ENCODE peak calls at places on chromosome 2, in nine cellular contexts. T, X, N, L, S, Y, Q, W and H are unnamed samples.

GRCh38 chr2:104412384-104412783 is 441.5 kb upstream of the POU3F3 start:
- DNase-seq in T (peak), X (peak), N (peak), L (peak), S (no peak), Y (peak), Q (peak), W (peak), H (peak)

GRCh38 chr2:68251855-68252406 is 401 bp downstream of the PPP3R1 start:
- DNase-seq in T (peak), X (no peak), N (no peak), L (peak), S (no peak), Y (peak), Q (peak), W (no peak), H (peak)

GRCh38 chr2:130327703-130328527 is 14.8 kb upstream of the IMP4 start:
- DNase-seq in T (no peak), X (no peak), N (peak), L (peak), S (no peak), Y (no peak), Q (no peak), W (no peak), H (no peak)

GRCh38 chr2:82023710-82024109 is 1719.2 kb upstream of the LRRTM1 start:
- DNase-seq in T (no peak), X (no peak), N (peak), L (no peak), S (no peak), Y (no peak), Q (no peak), W (no peak), H (no peak)

GRCh38 chr2:67476808-67477790 is 80.0 kb downstream of the ETAA1 start:
- DNase-seq in T (peak), X (peak), N (peak), L (peak), S (no peak), Y (peak), Q (peak), W (no peak), H (peak)

GRCh38 chr2:1628893-1629292 is 115.4 kb downstream of the PXDN start:
- DNase-seq in T (no peak), X (peak), N (peak), L (peak), S (peak), Y (no peak), Q (no peak), W (no peak), H (no peak)

GRCh38 chr2:239110595-239111048 is 262.7 kb downstream of the TWIST2 start:
- DNase-seq in T (no peak), X (no peak), N (no peak), L (no peak), S (no peak), Y (no peak), Q (no peak), W (no peak), H (no peak)

GRCh38 chr2:161208527-161209139 is 48.4 kb downstream of the TANK start:
- DNase-seq in T (no peak), X (peak), N (peak), L (peak), S (no peak), Y (no peak), Q (no peak), W (no peak), H (no peak)

GRCh38 chr2:126634273-126634861 is 21.6 kb upstream of the GYPC start:
- DNase-seq in T (peak), X (peak), N (peak), L (peak), S (peak), Y (peak), Q (peak), W (no peak), H (peak)

GRCh38 chr2:47867205-47867604 is 39.1 kb downstream of the FBXO11 start:
- DNase-seq in T (no peak), X (peak), N (peak), L (peak), S (peak), Y (peak), Q (no peak), W (no peak), H (no peak)

GRCh38 chr2:201403904-201404303 is 46.8 kb upstream of the FLACC1 start:
- DNase-seq in T (no peak), X (peak), N (no peak), L (peak), S (peak), Y (no peak), Q (no peak), W (no peak), H (no peak)

GRCh38 chr2:217261452-217261851 is 401.6 kb upstream of the TNP1 start:
- DNase-seq in T (no peak), X (peak), N (no peak), L (no peak), S (no peak), Y (no peak), Q (no peak), W (no peak), H (no peak)

GRCh38 chr2:70948350-70949003 is 12.8 kb downstream of the ATP6V1B1 start:
- DNase-seq in T (peak), X (peak), N (peak), L (peak), S (no peak), Y (peak), Q (peak), W (peak), H (peak)

GRCh38 chr2:144181006-144181405 is 338.9 kb downstream of the ZEB2 start:
- DNase-seq in T (no peak), X (peak), N (no peak), L (no peak), S (no peak), Y (no peak), Q (no peak), W (no peak), H (no peak)

GRCh38 chr2:97707428-97708380 is 5.7 kb upstream of the ZAP70 start:
- DNase-seq in T (peak), X (no peak), N (no peak), L (no peak), S (no peak), Y (no peak), Q (no peak), W (no peak), H (no peak)

GRCh38 chr2:180983468-180984388 is 3.3 kb downstream of the UBE2E3 start:
- DNase-seq in T (peak), X (peak), N (peak), L (peak), S (no peak), Y (peak), Q (peak), W (no peak), H (peak)

GRCh38 chr2:199455186-199455532 is 2.6 kb downstream of the SATB2 start:
- DNase-seq in T (no peak), X (no peak), N (no peak), L (no peak), S (no peak), Y (no peak), Q (no peak), W (no peak), H (no peak)

GRCh38 chr2:150619607-150620330 is 132.3 kb upstream of the RND3 start:
- DNase-seq in T (no peak), X (no peak), N (peak), L (peak), S (no peak), Y (no peak), Q (no peak), W (no peak), H (no peak)

GRCh38 chr2:54454922-54455583 is 1.1 kb upstream of the SPTBN1 start:
- DNase-seq in T (no peak), X (no peak), N (peak), L (no peak), S (no peak), Y (no peak), Q (no peak), W (peak), H (no peak)

GRCh38 chr2:127626175-127626574 is 19.8 kb upstream of the GPR17 start:
- DNase-seq in T (no peak), X (no peak), N (no peak), L (no peak), S (no peak), Y (no peak), Q (no peak), W (no peak), H (no peak)

GRCh38 chr2:181678033-181678586 is 2.2 kb downstream of the NEUROD1 start:
- DNase-seq in T (peak), X (peak), N (peak), L (peak), S (peak), Y (no peak), Q (peak), W (peak), H (peak)

GRCh38 chr2:99159594-99159993 is 4.8 kb downstream of the LIPT1 start:
- DNase-seq in T (no peak), X (no peak), N (peak), L (no peak), S (no peak), Y (no peak), Q (no peak), W (no peak), H (no peak)

GRCh38 chr2:127763776-127764175 is 47.2 kb downstream of the WDR33 start:
- DNase-seq in T (no peak), X (no peak), N (no peak), L (no peak), S (no peak), Y (no peak), Q (no peak), W (no peak), H (no peak)

DNA sequence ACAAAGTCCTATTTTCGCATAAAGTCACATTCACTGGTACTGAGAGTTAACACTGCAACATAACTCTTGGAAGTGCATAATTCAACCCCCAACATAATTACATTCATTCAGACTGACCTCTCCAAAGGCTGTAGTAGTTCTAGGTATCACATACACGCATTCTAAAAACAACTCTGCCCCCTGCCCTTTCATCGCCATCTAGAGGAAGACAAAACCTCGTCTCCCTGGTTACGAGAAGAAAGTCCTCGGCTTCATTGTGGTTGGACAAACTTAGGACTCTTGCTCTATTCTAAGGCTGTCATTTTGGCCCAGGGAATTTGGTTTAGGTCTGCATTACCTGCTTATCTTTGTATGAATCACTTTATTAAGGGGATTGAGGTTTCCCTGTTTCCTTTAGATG is 215.3 kb upstream of the NRXN1 start:
- DNase-seq in T (no peak), X (peak), N (peak), L (no peak), S (no peak), Y (no peak), Q (no peak), W (no peak), H (no peak)
- TF ChIP-seq CTCF in T (no peak), X (peak), N (no peak), L (no peak), S (no peak), Y (peak), Q (no peak), W (no peak), H (no peak)

DNA sequence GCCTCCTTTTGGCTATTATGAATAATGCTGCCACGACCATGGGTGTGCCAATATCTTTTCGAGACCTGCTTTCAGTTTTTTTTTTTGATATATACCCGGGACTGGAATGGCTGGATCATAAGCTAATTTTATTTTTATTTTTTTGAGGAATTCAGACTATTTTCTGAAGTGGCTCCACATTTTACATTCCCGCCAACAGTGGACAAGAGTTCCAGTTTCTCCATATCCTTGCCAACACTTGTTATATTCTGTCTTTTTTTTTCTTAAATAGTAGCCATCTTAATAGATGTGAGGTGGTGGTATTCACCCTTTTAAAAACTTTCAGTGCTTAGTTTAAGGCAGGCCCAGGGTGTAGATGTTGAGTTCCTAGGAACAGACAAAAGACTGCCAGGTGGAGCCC is 11.8 kb downstream of the LPIN1 start:
- DNase-seq in T (no peak), X (no peak), N (no peak), L (no peak), S (no peak), Y (no peak), Q (no peak), W (no peak), H (no peak)
- TF ChIP-seq CTCF in T (no peak), X (no peak), N (peak), L (no peak), S (no peak), Y (no peak), Q (no peak), W (no peak), H (no peak)

DNA sequence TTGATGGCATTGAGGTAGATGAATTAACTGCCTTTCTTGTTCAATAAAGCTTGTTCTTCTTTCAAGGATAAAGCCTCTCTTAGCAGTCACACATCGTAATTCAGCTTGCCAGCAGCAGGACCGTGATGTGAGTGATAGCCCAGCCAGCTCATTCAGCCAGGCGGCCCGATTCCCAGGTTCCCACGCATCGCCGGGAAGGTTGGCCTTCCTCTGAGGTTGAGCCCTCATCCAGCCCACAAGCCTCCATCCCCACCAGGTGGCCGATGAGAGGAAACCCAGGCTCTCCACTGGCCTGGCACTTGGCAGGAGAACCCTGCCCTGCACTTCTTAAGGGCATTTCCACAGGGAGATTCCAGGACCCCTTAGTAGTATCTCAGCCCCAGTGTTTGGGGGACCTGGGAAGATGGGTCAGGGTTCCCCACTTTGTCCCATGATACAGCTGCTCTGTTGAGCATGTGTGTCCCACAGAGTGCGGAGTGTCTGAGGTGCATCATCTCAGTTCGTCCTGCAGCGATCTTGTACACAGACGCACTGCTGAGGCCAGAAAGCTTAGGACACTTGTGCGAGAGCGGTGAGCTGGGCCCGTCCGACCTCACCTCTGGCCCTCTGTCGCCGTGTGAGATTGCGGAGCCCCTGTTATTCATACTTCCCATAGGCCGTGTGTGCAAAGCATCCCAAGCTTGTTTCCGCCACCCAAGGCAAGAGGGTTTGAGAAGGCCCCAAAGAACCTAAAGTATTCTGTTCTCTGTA is 4.9 kb downstream of the AGAP1 start:
- DNase-seq in T (no peak), X (no peak), N (peak), L (peak), S (no peak), Y (peak), Q (no peak), W (no peak), H (no peak)
- TF ChIP-seq CTCF in T (no peak), X (no peak), N (peak), L (no peak), S (peak), Y (peak), Q (no peak), W (no peak), H (no peak)

GRCh38 chr2:149037851-149038250 is 648 bp upstream of the LYPD6B start:
- DNase-seq in T (peak), X (no peak), N (peak), L (peak), S (no peak), Y (no peak), Q (no peak), W (no peak), H (no peak)
- TF ChIP-seq CTCF in T (no peak), X (no peak), N (peak), L (no peak), S (peak), Y (no peak), Q (no peak), W (no peak), H (no peak)

DNA sequence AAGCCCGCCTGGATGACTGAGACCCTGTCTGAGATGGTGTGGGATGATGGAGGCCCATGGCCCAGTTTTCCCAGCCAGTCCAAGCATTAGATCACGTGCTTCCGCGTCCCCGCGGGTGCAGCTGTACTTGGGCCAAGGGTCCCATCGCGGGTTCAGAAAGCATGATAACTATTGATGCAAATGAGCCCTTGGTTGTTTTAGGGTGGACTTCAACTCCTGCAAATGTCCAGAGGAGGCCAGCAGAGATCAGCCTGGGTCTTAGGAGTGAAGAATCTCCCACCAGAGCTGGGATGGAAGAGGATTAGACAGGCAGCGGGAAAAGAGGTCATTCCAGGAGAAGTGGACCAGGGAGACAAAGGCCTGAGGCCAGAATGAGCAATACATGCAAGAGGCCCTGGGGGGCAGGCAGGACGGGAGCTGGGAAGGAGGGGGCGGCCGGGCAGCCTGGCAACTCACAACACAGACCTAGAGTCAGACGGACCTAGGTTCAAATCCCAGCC is 89.9 kb upstream of the TMEM247 start:
- DNase-seq in T (no peak), X (no peak), N (no peak), L (no peak), S (no peak), Y (no peak), Q (no peak), W (no peak), H (no peak)
- TF ChIP-seq CTCF in T (no peak), X (no peak), N (no peak), L (no peak), S (no peak), Y (no peak), Q (no peak), W (no peak), H (no peak)

GRCh38 chr2:159755788-159756187 is 42.2 kb downstream of the CD302 start:
- DNase-seq in T (no peak), X (no peak), N (peak), L (peak), S (no peak), Y (no peak), Q (no peak), W (no peak), H (peak)
- TF ChIP-seq CTCF in T (no peak), X (peak), N (peak), L (no peak), S (no peak), Y (peak), Q (peak), W (peak), H (peak)

GRCh38 chr2:74177697-74178096 is 982 bp downstream of the MOB1A start:
- DNase-seq in T (no peak), X (no peak), N (no peak), L (no peak), S (no peak), Y (no peak), Q (no peak), W (no peak), H (no peak)

GRCh38 chr2:74181739-74182138 is 3.1 kb upstream of the MOB1A start:
- DNase-seq in T (no peak), X (no peak), N (no peak), L (no peak), S (no peak), Y (no peak), Q (peak), W (no peak), H (no peak)

GRCh38 chr2:74174909-74175308 is 3.8 kb downstream of the MOB1A start:
- DNase-seq in T (no peak), X (no peak), N (no peak), L (no peak), S (no peak), Y (no peak), Q (no peak), W (no peak), H (no peak)

GRCh38 chr2:74178211-74179062 is at the start of gene MOB1A:
- DNase-seq in T (peak), X (peak), N (peak), L (peak), S (peak), Y (peak), Q (peak), W (peak), H (peak)

GRCh38 chr2:74179063-74179865 is 585 bp upstream of the MOB1A start:
- DNase-seq in T (no peak), X (no peak), N (no peak), L (peak), S (no peak), Y (no peak), Q (no peak), W (no peak), H (no peak)
- TF ChIP-seq CTCF in T (no peak), X (peak), N (peak), L (peak), S (no peak), Y (peak), Q (no peak), W (peak), H (peak)

GRCh38 chr2:221458588-221458987 is 113.5 kb downstream of the EPHA4 start:
- DNase-seq in T (no peak), X (no peak), N (no peak), L (no peak), S (no peak), Y (no peak), Q (no peak), W (no peak), H (no peak)

GRCh38 chr2:221463235-221463896 is 108.7 kb downstream of the EPHA4 start:
- DNase-seq in T (no peak), X (no peak), N (no peak), L (no peak), S (no peak), Y (no peak), Q (no peak), W (no peak), H (no peak)

GRCh38 chr2:221460136-221460535 is 112.0 kb downstream of the EPHA4 start:
- DNase-seq in T (no peak), X (no peak), N (no peak), L (no peak), S (no peak), Y (no peak), Q (no peak), W (no peak), H (no peak)

GRCh38 chr2:221465776-221466175 is 106.3 kb downstream of the EPHA4 start:
- DNase-seq in T (no peak), X (no peak), N (no peak), L (no peak), S (no peak), Y (no peak), Q (no peak), W (no peak), H (no peak)

GRCh38 chr2:221461911-221462310 is 110.2 kb downstream of the EPHA4 start:
- DNase-seq in T (no peak), X (no peak), N (no peak), L (no peak), S (no peak), Y (no peak), Q (no peak), W (no peak), H (no peak)
- TF ChIP-seq CTCF in T (no peak), X (no peak), N (no peak), L (no peak), S (no peak), Y (no peak), Q (no peak), W (no peak), H (no peak)

GRCh38 chr2:241391892-241392665 is 36.0 kb downstream of the FARP2 start:
- DNase-seq in T (peak), X (peak), N (peak), L (peak), S (no peak), Y (peak), Q (no peak), W (no peak), H (no peak)
- TF ChIP-seq CTCF in T (peak), X (peak), N (peak), L (no peak), S (peak), Y (peak), Q (peak), W (peak), H (no peak)